ENCODE peak calls at places on chromosomes 11 and 22, in ten cellular contexts. S is GM18507; J is body of pancreas; V is psoas muscle; C is SW480; I is lower lobe of right lung; Y is activated T-helper 1 cell treated with anti-CD3 and anti-CD28 coated beads, Interleukin-12 subunit alpha, Interleukin-12 subunit beta, Interleukin-2, Interleukin-4 antibody, amounts not matched to agents 30 ng/mL and 10 ng/mL and 1 ng/mL, durations not matched to agents 14 hours and 24 hours and 36 hours; N is fibroblast of mammary gland; B is stimulated activated CD4-positive, alpha-beta T cell treated with anti-CD3 and anti-CD28 coated beads, Interleukin-2, amount 100 ng/mL, for 24 hours; O is mucosa of descending colon. L is an unnamed sample.

GRCh38 chr11:96228472-96228871 is 114.5 kb downstream of the MAML2 start:
- DNase-seq in S (no peak), J (peak), V (peak), C (no peak), I (peak), Y (no peak), N (peak), B (no peak), O (peak), L (peak)

GRCh38 chr11:128437137-128437536 is 150.2 kb downstream of the ETS1 start:
- DNase-seq in S (no peak), J (no peak), V (no peak), C (no peak), I (no peak), Y (no peak), N (peak), B (no peak), O (no peak), L (no peak)

GRCh38 chr11:104653011-104653806 is 245.1 kb downstream of the CASP12 start:
- DNase-seq in S (no peak), J (no peak), V (no peak), C (peak), I (no peak), Y (no peak), N (peak), B (no peak), O (no peak), L (no peak)

GRCh38 chr11:1707751-1708150 is 10.8 kb downstream of the KRTAP5-6 start:
- DNase-seq in S (no peak), J (no peak), V (no peak), C (no peak), I (no peak), Y (no peak), N (peak), B (no peak), O (no peak), L (no peak)

GRCh38 chr11:110952150-110952549 is 239.9 kb upstream of the ARHGAP20 start:
- DNase-seq in S (no peak), J (no peak), V (no peak), C (no peak), I (no peak), Y (no peak), N (no peak), B (no peak), O (no peak), L (no peak)

GRCh38 chr22:49677495-49677889 is 150.2 kb downstream of the BRD1 start:
- DNase-seq in S (no peak), J (no peak), V (no peak), C (no peak), I (peak), Y (no peak), N (no peak), B (no peak), O (no peak), L (no peak)

GRCh38 chr11:87322570-87322969 is 284.8 kb downstream of the TMEM135 start:
- DNase-seq in S (no peak), J (no peak), V (no peak), C (no peak), I (no peak), Y (no peak), N (no peak), B (no peak), O (no peak), L (no peak)

GRCh38 chr11:38824573-38824972 is 2226.5 kb upstream of the RAG2 start:
- DNase-seq in S (no peak), J (no peak), V (no peak), C (peak), I (no peak), Y (no peak), N (no peak), B (no peak), O (no peak), L (peak)

GRCh38 chr11:63619967-63620366 is 5.7 kb upstream of the PLAAT3 start:
- DNase-seq in S (no peak), J (no peak), V (no peak), C (no peak), I (no peak), Y (no peak), N (no peak), B (no peak), O (no peak), L (no peak)

GRCh38 chr11:102868359-102868758 is 6.4 kb downstream of the MMP12 start:
- DNase-seq in S (no peak), J (no peak), V (no peak), C (no peak), I (no peak), Y (no peak), N (peak), B (no peak), O (no peak), L (no peak)

GRCh38 chr11:72239296-72239848 is 4.6 kb downstream of the PHOX2A start:
- DNase-seq in S (peak), J (no peak), V (peak), C (peak), I (peak), Y (no peak), N (peak), B (peak), O (peak), L (peak)

GRCh38 chr11:72591023-72591422 is 83.2 kb downstream of the PDE2A start:
- DNase-seq in S (no peak), J (no peak), V (no peak), C (no peak), I (no peak), Y (no peak), N (no peak), B (no peak), O (peak), L (no peak)

GRCh38 chr11:124863137-124863825 is 2.0 kb upstream of the ROBO3 start:
- DNase-seq in S (no peak), J (peak), V (no peak), C (peak), I (peak), Y (no peak), N (peak), B (no peak), O (no peak), L (peak)

GRCh38 chr11:89182773-89183172 is 5.1 kb downstream of the TYR start:
- DNase-seq in S (no peak), J (no peak), V (no peak), C (no peak), I (no peak), Y (no peak), N (no peak), B (no peak), O (no peak), L (peak)

GRCh38 chr22:19178065-19178658 is 374 bp downstream of the SLC25A1 start:
- DNase-seq in S (peak), J (peak), V (no peak), C (no peak), I (peak), Y (peak), N (peak), B (no peak), O (peak), L (peak)

L was measured in mesendoderm.